ENCODE peak calls at places on chromosomes 13 and 19, in eight cellular contexts. E is uterus, B is HL-60, I is HCT116, X is left ventricle myocardium inferior, T is transverse colon, M is astrocyte, O is IMR-90. R is an unnamed sample.

GRCh38 chr19:27865927-27866777 is 1346.8 kb downstream of the UQCRFS1 start:
- DNase-seq in B (no peak), M (no peak), O (no peak), X (no peak), T (no peak), I (no peak), E (no peak), R (no peak)

GRCh38 chr19:5128251-5128931 is 159.5 kb downstream of the KDM4B start:
- DNase-seq in E (peak; percentile 67), O (peak; percentile 75), T (no peak), X (peak; percentile 68), I (no peak), B (no peak), M (peak; percentile 72), R (peak; percentile 16)

GRCh38 chr13:88717946-88718345 is 1046.8 kb downstream of the SLITRK5 start:
- DNase-seq in X (no peak), E (no peak), B (no peak), O (no peak), M (no peak), T (no peak), I (no peak), R (no peak)

GRCh38 chr19:12497032-12497431 is 12.4 kb upstream of the ZNF709 start:
- DNase-seq in E (no peak), M (no peak), O (no peak), B (no peak), X (no peak), T (no peak), I (no peak), R (no peak)

GRCh38 chr13:113047587-113047986 is 58.0 kb upstream of the F7 start:
- DNase-seq in M (no peak), T (no peak), B (no peak), E (no peak), X (no peak), O (no peak), I (no peak), R (no peak)

GRCh38 chr19:11010041-11010440 is 49.2 kb downstream of the SMARCA4 start:
- DNase-seq in M (no peak), X (no peak), E (no peak), B (no peak), T (no peak), I (no peak), O (no peak), R (no peak)

GRCh38 chr13:42899266-42899665 is 92.8 kb downstream of the EPSTI1 start:
- DNase-seq in T (no peak), X (no peak), E (no peak), O (no peak), M (no peak), B (no peak), I (no peak), R (no peak)

GRCh38 chr19:18306209-18306902 is 16.5 kb downstream of the LSM4 start:
- DNase-seq in T (peak; percentile 44), M (no peak), B (no peak), O (no peak), X (no peak), E (no peak), I (no peak), R (no peak)

GRCh38 chr13:30145709-30146367 is 161.5 kb downstream of the KATNAL1 start:
- DNase-seq in T (no peak), O (no peak), B (no peak), M (no peak), I (no peak), X (no peak), E (no peak), R (no peak)

GRCh38 chr19:12841094-12841493 is 2.8 kb downstream of the MAST1 start:
- DNase-seq in M (no peak), I (no peak), T (no peak), X (no peak), B (no peak), E (no peak), O (peak; percentile 20), R (no peak)

GRCh38 chr19:7386308-7386707 is 37.6 kb downstream of the ARHGEF18 start:
- DNase-seq in B (no peak), E (no peak), X (no peak), M (no peak), T (no peak), I (no peak), O (no peak), R (no peak)

GRCh38 chr19:7385062-7385461 is 36.3 kb downstream of the ARHGEF18 start:
- DNase-seq in X (no peak), I (no peak), T (no peak), M (no peak), B (no peak), O (no peak), E (no peak), R (no peak)

GRCh38 chr19:7381073-7381390 is 32.3 kb downstream of the ARHGEF18 start:
- DNase-seq in M (no peak), X (no peak), I (no peak), O (no peak), E (no peak), B (no peak), T (no peak), R (no peak)

GRCh38 chr19:7382694-7383093 is 34.0 kb downstream of the ARHGEF18 start:
- DNase-seq in B (no peak), E (no peak), I (no peak), T (no peak), O (no peak), M (no peak), X (no peak), R (no peak)

GRCh38 chr19:7383284-7383683 is 34.5 kb downstream of the ARHGEF18 start:
- DNase-seq in I (no peak), X (no peak), T (no peak), B (no peak), M (no peak), O (no peak), E (no peak), R (no peak)
- H3K27ac ChIP-seq in I (no peak overlapping the region), X (no peak overlapping the region), T (no peak overlapping the region), B (no peak overlapping the region), M (no peak overlapping the region), O (no peak overlapping the region), E (no peak overlapping the region), R (no peak overlapping the region)

GRCh38 chr19:16281743-16282142 is 42.9 kb upstream of the KLF2 start:
- DNase-seq in X (no peak), I (no peak), E (no peak), T (no peak), O (no peak), B (no peak), M (no peak), R (no peak)

GRCh38 chr19:16285769-16286564 is 38.7 kb upstream of the KLF2 start:
- DNase-seq in B (no peak), O (no peak), T (no peak), I (no peak), X (no peak), M (peak; percentile 29), E (no peak), R (no peak)

GRCh38 chr19:16288544-16288943 is 36.1 kb upstream of the KLF2 start:
- DNase-seq in E (no peak), B (no peak), X (no peak), I (no peak), M (no peak), T (no peak), O (peak; percentile 17), R (no peak)

DNA sequence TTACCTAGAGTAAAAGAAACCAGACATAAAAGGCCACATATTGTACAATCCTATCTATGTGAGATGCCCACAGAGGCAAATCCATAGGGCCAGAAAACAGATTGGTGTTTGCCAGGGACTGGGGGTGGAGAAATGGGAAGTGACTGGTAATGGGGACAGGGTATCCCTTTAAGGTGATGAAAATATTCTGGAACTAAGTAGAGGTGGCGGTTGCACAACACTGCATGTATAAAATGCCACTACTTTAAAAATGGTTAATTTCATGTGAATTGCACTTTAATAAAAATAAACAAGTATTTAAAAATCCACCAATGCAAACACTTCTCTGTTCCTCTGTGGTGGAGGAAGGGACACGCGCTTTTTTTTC is 41.5 kb upstream of the KLF2 start:
- DNase-seq in M (no peak), I (no peak), E (no peak), O (no peak), X (no peak), B (no peak), T (no peak), R (no peak)
- H3K4me3 ChIP-seq in M (no peak overlapping the region), I (no peak overlapping the region), E (peak overlapping the region; percentile 27), O (no peak overlapping the region), X (peak overlapping the region; percentile 56), B (no peak overlapping the region), T (no peak overlapping the region), R (no peak overlapping the region)

GRCh38 chr19:51339687-51340656 is 2.0 kb downstream of the VSIG10L start:
- DNase-seq in O (peak; percentile 95), T (peak; percentile 99), B (peak; percentile 86), M (peak; percentile 86), E (peak; percentile 99), X (peak; percentile 98), I (peak; percentile 91), R (peak; percentile 91)

GRCh38 chr19:51337861-51338562 is 3.9 kb downstream of the VSIG10L start:
- DNase-seq in B (no peak), T (no peak), E (no peak), X (no peak), O (no peak), I (no peak), M (no peak), R (no peak)

GRCh38 chr19:51341066-51341465 is 873 bp downstream of the VSIG10L start:
- DNase-seq in B (no peak), T (no peak), O (no peak), E (no peak), I (no peak), M (no peak), X (no peak), R (no peak)

GRCh38 chr19:51338563-51339312 is 3.2 kb downstream of the VSIG10L start:
- DNase-seq in I (peak; percentile 56), E (peak; percentile 86), M (peak; percentile 47), T (peak; percentile 90), X (peak; percentile 78), B (peak; percentile 45), O (peak; percentile 61), R (no peak)

GRCh38 chr19:51339313-51339686 is 2.6 kb downstream of the VSIG10L start:
- DNase-seq in I (no peak), E (no peak), X (no peak), T (no peak), B (no peak), M (no peak), O (no peak), R (no peak)
- TF ChIP-seq CTCF in I (no peak), E (no peak), X (no peak), T (no peak), B (no peak), M (no peak), O (no peak), R (no peak)

DNA sequence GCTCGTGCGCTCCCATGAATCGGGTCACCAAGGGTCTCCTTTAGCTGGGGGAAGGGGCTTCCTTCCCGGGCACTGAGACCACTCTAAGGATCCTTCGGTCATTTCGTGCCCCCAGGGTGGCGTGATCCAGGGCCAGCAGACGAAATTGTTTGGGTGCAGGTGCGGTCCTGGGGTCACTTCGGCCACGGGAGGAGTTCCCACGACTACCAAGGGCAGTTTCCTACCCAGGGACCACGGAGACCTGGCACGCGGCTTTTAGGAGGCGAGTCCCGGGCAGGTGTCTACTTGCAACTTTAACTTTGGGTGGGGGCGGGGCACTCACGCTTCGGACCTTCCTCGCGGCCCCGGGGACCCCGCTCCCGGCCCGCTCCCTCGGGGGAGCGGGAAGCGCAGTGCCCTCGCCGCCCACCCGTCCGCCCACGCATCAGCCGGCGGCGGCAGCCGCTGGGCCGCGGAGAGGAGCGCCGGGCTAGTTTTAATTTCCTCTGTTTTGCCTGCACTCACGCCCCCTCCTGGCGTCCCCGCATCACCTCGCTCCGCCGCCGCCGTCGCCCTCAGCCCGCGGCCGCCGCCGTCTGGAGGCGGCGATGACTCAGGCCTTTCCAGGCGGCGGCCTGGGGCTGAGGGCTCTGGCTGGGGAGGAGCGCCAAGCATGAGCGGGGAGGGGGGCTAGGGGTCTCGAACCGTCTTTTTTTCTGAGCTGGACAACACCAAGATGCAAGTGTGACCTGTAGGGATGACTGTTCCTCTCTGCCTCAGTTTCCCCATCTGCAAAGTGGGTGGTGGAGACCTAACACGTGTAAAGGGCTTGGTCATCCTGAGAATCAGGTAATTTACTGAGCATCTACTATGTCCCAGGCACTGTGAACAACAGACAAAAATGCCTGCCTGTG is 21.8 kb downstream of the OLFM2 start:
- DNase-seq in I (peak; percentile 53), O (peak; percentile 77), T (peak; percentile 76), B (peak; percentile 46), X (peak; percentile 68), E (peak; percentile 68), M (peak; percentile 53), R (peak; percentile 33)
- H3K27ac ChIP-seq in I (peak overlapping the region; percentile 69), O (no peak overlapping the region), T (no peak overlapping the region), B (no peak overlapping the region), X (no peak overlapping the region), E (no peak overlapping the region), M (no peak overlapping the region), R (peak overlapping the region; percentile 39)

R was measured in AG04450.